ENCODE peak calls at places on chromosomes 12 and 14, in five cellular contexts. A, X, D, C and G are unnamed samples.

GRCh38 chr14:23399591-23399990 is 8.5 kb downstream of the MYH6 start:
- DNase-seq in C (no peak), D (no peak), A (no peak), X (no peak), G (no peak)

GRCh38 chr12:55861871-55862270 is 19.1 kb upstream of the MMP19 start:
- DNase-seq in C (no peak), X (no peak), A (no peak), D (no peak), G (no peak)

GRCh38 chr14:94823556-94824341 is 53.8 kb upstream of the GSC start:
- DNase-seq in D (no peak), A (no peak), X (no peak), C (no peak), G (no peak)

GRCh38 chr12:65857875-65858274 is 33.6 kb downstream of the HMGA2 start:
- DNase-seq in X (no peak), D (no peak), C (no peak), A (no peak), G (no peak)

GRCh38 chr12:65784616-65785015 is 39.7 kb upstream of the HMGA2 start:
- DNase-seq in D (no peak), C (no peak), A (no peak), X (no peak), G (no peak)

GRCh38 chr14:103483600-103483999 is 39.0 kb downstream of the CKB start:
- DNase-seq in D (no peak), A (no peak), X (no peak), C (no peak), G (no peak)

GRCh38 chr12:24226745-24227350 is 277.4 kb upstream of the SOX5 start:
- DNase-seq in D (no peak), A (no peak), C (no peak), X (no peak), G (no peak)

GRCh38 chr14:49479432-49479831 is 106.7 kb downstream of the RPS29 start:
- DNase-seq in A (no peak), D (no peak), X (no peak), C (no peak), G (no peak)

GRCh38 chr12:34603382-34604035 is 581.2 kb downstream of the ALG10 start:
- DNase-seq in D (no peak), X (no peak), A (no peak), C (no peak), G (no peak)

GRCh38 chr14:65043893-65044595 is 57.3 kb downstream of the FNTB start:
- DNase-seq in X (no peak), D (no peak), A (no peak), C (no peak), G (no peak)

GRCh38 chr12:130514149-130514551 is 176.5 kb downstream of the PIWIL1 start:
- DNase-seq in A (no peak), C (no peak), D (no peak), X (no peak), G (no peak)

GRCh38 chr14:81784084-81784483 is 250.4 kb upstream of the SEL1L start:
- DNase-seq in C (peak), A (no peak), D (no peak), X (no peak), G (no peak)

GRCh38 chr12:34600592-34601462 is 578.5 kb downstream of the ALG10 start:
- DNase-seq in X (no peak), C (no peak), A (no peak), D (no peak), G (no peak)

GRCh38 chr14:63986789-63987533 is 134.2 kb downstream of the SYNE2 start:
- DNase-seq in C (no peak), D (no peak), X (no peak), A (no peak), G (no peak)

GRCh38 chr12:1922075-1922709 is 3.7 kb upstream of the CACNA2D4 start:
- DNase-seq in D (no peak), C (no peak), A (no peak), X (peak), G (no peak)

GRCh38 chr12:131287938-131288797 is 334.5 kb downstream of the ADGRD1 start:
- DNase-seq in D (no peak), X (no peak), A (no peak), C (no peak), G (no peak)

GRCh38 chr12:103013741-103014140 is 56.3 kb downstream of the ASCL1 start:
- DNase-seq in A (no peak), D (no peak), C (peak), X (no peak), G (no peak)

GRCh38 chr14:100106661-100107112 is 41.5 kb downstream of the EVL start:
- DNase-seq in D (no peak), X (no peak), A (no peak), C (no peak), G (no peak)

GRCh38 chr12:52741378-52742195 is 35.6 kb downstream of the KRT76 start:
- DNase-seq in C (no peak), A (peak), D (no peak), X (peak), G (peak)

GRCh38 chr12:5171701-5172100 is 128.0 kb downstream of the KCNA5 start:
- DNase-seq in D (no peak), A (no peak), C (no peak), X (no peak), G (no peak)

GRCh38 chr12:132264086-132265010 is 65.0 kb downstream of the GALNT9 start:
- DNase-seq in X (no peak), D (no peak), A (no peak), C (no peak), G (no peak)

GRCh38 chr12:27571463-27571862 is 47.5 kb downstream of the PPFIBP1 start:
- DNase-seq in A (no peak), D (no peak), X (no peak), C (no peak), G (no peak)

GRCh38 chr12:59780605-59781135 is 184.8 kb downstream of the SLC16A7 start:
- DNase-seq in C (peak), X (no peak), A (no peak), D (no peak), G (no peak)

GRCh38 chr12:100661300-100661951 is 87.9 kb downstream of the GAS2L3 start:
- DNase-seq in A (no peak), C (no peak), X (peak), D (no peak), G (no peak)

GRCh38 chr14:30005114-30005698 is 77.6 kb upstream of the PRKD1 start:
- DNase-seq in D (no peak), C (peak), A (no peak), X (no peak), G (no peak)

GRCh38 chr14:60195179-60195810 is 30.1 kb upstream of the DHRS7 start:
- DNase-seq in A (no peak), X (no peak), D (no peak), C (no peak), G (no peak)

GRCh38 chr12:93894391-93895095 is 217.4 kb downstream of the CRADD start:
- DNase-seq in C (peak), D (no peak), X (no peak), A (no peak), G (no peak)

GRCh38 chr12:132523576-132524331 is 33.8 kb downstream of the FBRSL1 start:
- DNase-seq in A (peak), D (peak), C (peak), X (peak), G (peak)